ENCODE peak calls at places on chromosomes 2 and 18, in five cellular contexts. Q is A673, X is adipocyte, E is psoas muscle, Y is chondrocyte. P is an unnamed sample.

GRCh38 chr18:26928669-26929313 is 63.3 kb upstream of the AQP4 start:
- DNase-seq in Q (no peak), X (no peak), E (no peak), Y (no peak), P (no peak)

GRCh38 chr2:112601754-112602153 is 17.3 kb downstream of the CHCHD5 start:
- DNase-seq in Q (no peak), X (no peak), E (no peak), Y (peak; percentile 19), P (no peak)

GRCh38 chr2:14675489-14675888 is 43.0 kb downstream of the LRATD1 start:
- DNase-seq in Q (no peak), X (no peak), E (no peak), Y (no peak), P (no peak)

GRCh38 chr2:8857709-8858108 is 20.3 kb upstream of the KIDINS220 start:
- DNase-seq in Q (peak; percentile 64), X (peak; percentile 87), E (no peak), Y (no peak), P (no peak)

GRCh38 chr2:184598313-184599053 is at the start of gene ZNF804A:
- DNase-seq in Q (peak; percentile 87), X (peak; percentile 87), E (peak; percentile 30), Y (peak; percentile 78), P (no peak)

GRCh38 chr2:72833084-72833714 is 7.4 kb upstream of the EXOC6B start:
- DNase-seq in Q (peak; percentile 87), X (no peak), E (no peak), Y (no peak), P (no peak)

GRCh38 chr18:12911928-12912703 is 28.1 kb upstream of the PTPN2 start:
- DNase-seq in Q (no peak), X (no peak), E (no peak), Y (no peak), P (no peak)

GRCh38 chr18:62715829-62716678 is 713 bp downstream of the PHLPP1 start:
- DNase-seq in Q (peak; percentile 70), X (peak; percentile 70), E (peak; percentile 59), Y (no peak), P (no peak)

GRCh38 chr2:164574931-164575330 is 46.4 kb downstream of the GRB14 start:
- DNase-seq in Q (no peak), X (no peak), E (no peak), Y (no peak), P (no peak)

GRCh38 chr2:239112127-239112774 is 264.4 kb downstream of the TWIST2 start:
- DNase-seq in Q (no peak), X (no peak), E (no peak), Y (no peak), P (no peak)

GRCh38 chr18:21243041-21243431 is 1.0 kb downstream of the GREB1L start:
- DNase-seq in Q (no peak), X (no peak), E (no peak), Y (no peak), P (no peak)

GRCh38 chr2:221495766-221496165 is 76.3 kb downstream of the EPHA4 start:
- DNase-seq in Q (no peak), X (no peak), E (no peak), Y (no peak), P (no peak)

GRCh38 chr2:9944330-9944758 is 7.1 kb upstream of the GRHL1 start:
- DNase-seq in Q (no peak), X (peak; percentile 20), E (no peak), Y (no peak), P (no peak)

GRCh38 chr2:79910643-79911042 is 393.9 kb downstream of the LRRTM1 start:
- DNase-seq in Q (no peak), X (no peak), E (no peak), Y (no peak), P (no peak)

GRCh38 chr2:156399950-156400703 is 36.1 kb upstream of the GPD2 start:
- DNase-seq in Q (peak; percentile 68), X (peak; percentile 88), E (peak; percentile 90), Y (peak; percentile 94), P (no peak)

GRCh38 chr2:187511356-187512315 is 42.6 kb downstream of the TFPI start:
- DNase-seq in Q (no peak), X (no peak), E (no peak), Y (no peak), P (no peak)

GRCh38 chr18:3036108-3036507 is 23.2 kb upstream of the LPIN2 start:
- DNase-seq in Q (no peak), X (no peak), E (no peak), Y (no peak), P (no peak)

GRCh38 chr18:72674710-72675109 is 130.6 kb upstream of the CBLN2 start:
- DNase-seq in Q (no peak), X (no peak), E (no peak), Y (no peak), P (no peak)

GRCh38 chr2:105576440-105577241 is 168.1 kb upstream of the NCK2 start:
- DNase-seq in Q (peak; percentile 18), X (peak; percentile 70), E (no peak), Y (no peak), P (peak; percentile 2)

GRCh38 chr2:222933458-222933857 is 72.6 kb downstream of the ACSL3 start:
- DNase-seq in Q (no peak), X (no peak), E (no peak), Y (no peak), P (no peak)

GRCh38 chr2:241635756-241636155 is 1.2 kb downstream of the THAP4 start:
- DNase-seq in Q (peak; percentile 23), X (peak; percentile 68), E (no peak), Y (no peak), P (no peak)

GRCh38 chr18:6624729-6625308 is 104.7 kb upstream of the ARHGAP28 start:
- DNase-seq in Q (no peak), X (peak; percentile 78), E (no peak), Y (no peak), P (no peak)

GRCh38 chr2:50727940-50728339 is 304.0 kb downstream of the NRXN1 start:
- DNase-seq in Q (no peak), X (no peak), E (no peak), Y (no peak), P (no peak)